ENCODE peak calls at places on chromosomes 12 and 14, in four cellular contexts. I is WTC11, A is K562, S is HepG2. B is an unnamed sample.

GRCh38 chr12:56766535-56766934 is 3.4 kb downstream of the HSD17B6 start:
- DNase-seq in A (no peak), S (no peak), I (no peak), B (no peak)

GRCh38 chr12:121576851-121577391 is 3.9 kb downstream of the KDM2B start:
- DNase-seq in S (peak), I (peak), A (no peak), B (no peak)

GRCh38 chr14:53683229-53683628 is 273.4 kb downstream of the BMP4 start:
- DNase-seq in A (no peak), S (no peak), I (no peak), B (no peak)

GRCh38 chr14:76373456-76373855 is 2.5 kb upstream of the ESRRB start:
- DNase-seq in A (no peak), S (no peak), I (no peak), B (no peak)

GRCh38 chr12:127964717-127965116 is 302.3 kb upstream of the TMEM132C start:
- DNase-seq in A (no peak), I (no peak), S (no peak), B (no peak)

GRCh38 chr14:67240168-67240932 is 885 bp upstream of the PALS1 start:
- DNase-seq in A (no peak), S (peak), I (peak), B (peak)

GRCh38 chr14:63174760-63175191 is 29.5 kb upstream of the RHOJ start:
- DNase-seq in A (peak), S (peak), I (peak), B (peak)

GRCh38 chr12:111404362-111405148 is 1.2 kb upstream of the SH2B3 start:
- DNase-seq in A (peak), I (peak), S (peak), B (no peak)

GRCh38 chr14:54697806-54698205 is 130.9 kb downstream of the SAMD4A start:
- DNase-seq in I (no peak), A (no peak), S (no peak), B (no peak)

GRCh38 chr12:100528471-100529139 is 44.9 kb upstream of the GAS2L3 start:
- DNase-seq in A (no peak), I (no peak), S (no peak), B (peak)

GRCh38 chr12:69846976-69847375 is 21.9 kb downstream of the MYRFL start:
- DNase-seq in A (no peak), S (no peak), I (no peak), B (no peak)

GRCh38 chr14:89185919-89186849 is 230.8 kb downstream of the FOXN3 start:
- DNase-seq in S (no peak), A (no peak), I (no peak), B (no peak)

GRCh38 chr12:127485528-127485927 is 781.4 kb upstream of the TMEM132C start:
- DNase-seq in I (no peak), S (no peak), A (no peak), B (no peak)

GRCh38 chr14:39038542-39038941 is 64.5 kb downstream of the SEC23A start:
- DNase-seq in A (no peak), I (no peak), S (no peak), B (no peak)

GRCh38 chr12:100798799-100799198 is 4.2 kb downstream of the ANO4 start:
- DNase-seq in I (no peak), S (no peak), A (no peak), B (no peak)

GRCh38 chr14:29222671-29223268 is 456.2 kb downstream of the FOXG1 start:
- DNase-seq in S (peak), I (peak), A (no peak), B (no peak)

GRCh38 chr14:65720743-65721142 is 308.2 kb downstream of the FUT8 start:
- DNase-seq in S (peak), A (no peak), I (no peak), B (no peak)

GRCh38 chr14:92603309-92604257 is 90.0 kb downstream of the RIN3 start:
- DNase-seq in S (no peak), A (no peak), I (no peak), B (peak)

GRCh38 chr12:85280138-85280983 is at the start of gene ALX1:
- DNase-seq in A (no peak), S (no peak), I (peak), B (peak)

GRCh38 chr12:72271741-72272661 is at the start of gene TRHDE:
- DNase-seq in I (peak), S (no peak), A (no peak), B (no peak)

GRCh38 chr12:1972856-1973317 is 31.4 kb downstream of the DCP1B start:
- DNase-seq in A (no peak), I (no peak), S (no peak), B (no peak)

GRCh38 chr12:39236994-39237393 is 205.9 kb downstream of the KIF21A start:
- DNase-seq in S (no peak), I (no peak), A (no peak), B (peak)

GRCh38 chr12:113860950-113861349 is 105.2 kb downstream of the RBM19 start:
- DNase-seq in S (no peak), I (no peak), A (peak), B (peak)

GRCh38 chr12:12349711-12350665 is at the start of gene MANSC1:
- DNase-seq in A (peak), S (peak), I (peak), B (peak)

GRCh38 chr12:120041386-120042231 is 52.6 kb downstream of the BICDL1 start:
- DNase-seq in I (no peak), S (peak), A (no peak), B (no peak)
- TF ChIP-seq HMGXB4 in I (no peak), S (no peak), A (no peak), B (no peak)

GRCh38 chr12:118375348-118375747 is 1.0 kb upstream of the SUDS3 start:
- DNase-seq in A (peak), I (no peak), S (no peak), B (no peak)

GRCh38 chr12:118374909-118375308 is 1.4 kb upstream of the SUDS3 start:
- DNase-seq in S (no peak), I (no peak), A (no peak), B (no peak)

GRCh38 chr12:118373628-118374027 is 921 bp upstream of the TAOK3 start:
- DNase-seq in A (peak), I (no peak), S (peak), B (no peak)

GRCh38 chr12:118372541-118373495 is at the start of gene TAOK3:
- DNase-seq in I (peak), S (peak), A (peak), B (peak)

GRCh38 chr12:118374126-118374725 is 1.5 kb upstream of the TAOK3 start:
- DNase-seq in S (no peak), A (no peak), I (no peak), B (no peak)
- TF ChIP-seq CTCF in S (no peak), A (no peak), I (no peak), B (no peak)

GRCh38 chr12:67068204-67068731 is 200.9 kb upstream of the CAND1 start:
- DNase-seq in A (no peak), I (peak), S (no peak), B (peak)

GRCh38 chr12:67070604-67071003 is 198.6 kb upstream of the CAND1 start:
- DNase-seq in S (no peak), A (no peak), I (no peak), B (no peak)

GRCh38 chr12:67070307-67070600 is 198.9 kb upstream of the CAND1 start:
- DNase-seq in I (no peak), A (no peak), S (no peak), B (no peak)

GRCh38 chr12:67068773-67069450 is 200.2 kb upstream of the CAND1 start:
- DNase-seq in I (peak), S (peak), A (peak), B (peak)

GRCh38 chr12:67069451-67070306 is 199.5 kb upstream of the CAND1 start:
- DNase-seq in A (no peak), I (peak), S (peak), B (peak)
- TF ChIP-seq HMGXB4 in A (no peak), I (peak), S (no peak), B (no peak)

GRCh38 chr14:23346693-23347405 is 5.8 kb downstream of the SLC22A17 start:
- DNase-seq in S (no peak), I (peak), A (no peak), B (no peak)

GRCh38 chr14:23347406-23348296 is 5.0 kb downstream of the SLC22A17 start:
- DNase-seq in I (no peak), S (no peak), A (no peak), B (no peak)

GRCh38 chr14:23344481-23344880 is 8.2 kb downstream of the SLC22A17 start:
- DNase-seq in I (no peak), A (no peak), S (no peak), B (no peak)

GRCh38 chr14:23348297-23348655 is 4.4 kb downstream of the SLC22A17 start:
- DNase-seq in A (no peak), S (no peak), I (no peak), B (no peak)

DNA sequence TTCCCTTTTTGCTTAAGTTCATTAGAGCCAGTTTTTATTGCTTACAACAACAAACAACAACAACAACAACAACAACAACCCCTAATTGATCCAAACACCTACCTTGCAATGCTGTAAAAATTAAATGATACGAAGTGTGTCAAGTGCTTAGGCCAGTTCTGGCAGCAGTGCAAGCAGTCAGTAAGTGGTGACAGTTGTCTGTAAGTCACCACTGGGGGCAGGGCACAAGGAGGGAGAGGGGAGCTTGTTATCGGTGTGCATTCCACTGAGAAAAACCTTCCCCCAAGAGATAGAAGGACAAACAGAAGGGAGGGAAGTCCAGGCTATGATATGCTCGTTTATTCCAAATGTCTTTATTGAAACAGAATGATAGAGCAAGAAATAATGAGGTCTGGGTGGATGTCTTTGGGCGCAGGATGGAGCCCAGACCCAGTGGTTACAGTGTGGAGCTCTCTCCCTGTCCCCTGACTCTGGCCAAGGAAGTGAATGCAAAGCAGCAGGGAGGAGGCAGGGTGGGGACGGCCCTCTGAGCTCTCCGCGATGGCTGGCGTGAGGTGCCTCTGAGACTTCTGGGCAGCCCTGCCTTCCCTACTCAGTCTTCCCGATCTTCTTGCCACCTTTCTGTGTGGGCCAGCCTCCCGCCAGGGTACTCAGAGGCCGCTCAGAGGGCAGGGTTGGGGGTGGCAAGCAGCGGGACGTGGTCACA is 6.5 kb downstream of the SLC22A17 start:
- DNase-seq in S (peak), I (no peak), A (peak), B (no peak)
- TF ChIP-seq CTCF in S (no peak), I (no peak), A (peak), B (no peak)

DNA sequence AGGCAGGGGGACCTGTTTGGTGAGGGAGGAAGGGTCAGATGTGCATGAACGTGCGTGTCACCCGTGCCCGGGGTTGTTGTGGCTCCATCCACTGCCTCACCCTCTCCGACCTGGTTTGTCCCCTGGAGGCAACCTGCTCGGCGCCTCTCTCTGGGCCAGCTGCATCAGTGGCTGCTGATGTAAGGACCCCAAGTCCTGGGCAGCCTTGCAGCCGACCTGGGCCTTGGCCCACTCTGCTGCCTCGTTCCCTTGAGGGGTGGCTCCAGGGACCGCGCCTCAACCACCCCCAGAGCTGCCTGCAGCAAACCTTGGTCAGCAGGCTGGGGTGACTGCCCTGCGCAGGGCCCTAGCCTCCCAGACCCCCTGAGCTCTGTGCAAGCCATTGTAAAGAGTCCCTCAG is 351.7 kb downstream of the TMEM121 start:
- DNase-seq in S (no peak), A (no peak), I (no peak), B (no peak)
- TF ChIP-seq HMGXB4 in S (no peak), A (no peak), I (no peak), B (no peak)

GRCh38 chr12:109566424-109566823 is 6.9 kb downstream of the MMAB start:
- DNase-seq in I (no peak), S (no peak), A (no peak), B (no peak)

GRCh38 chr12:109561711-109562030 is 11.6 kb downstream of the MMAB start:
- DNase-seq in A (no peak), I (no peak), S (no peak), B (no peak)

GRCh38 chr12:109562871-109563270 is 10.4 kb downstream of the MMAB start:
- DNase-seq in S (no peak), I (no peak), A (no peak), B (no peak)

GRCh38 chr12:109560867-109561710 is 12.2 kb downstream of the MMAB start:
- DNase-seq in A (no peak), S (no peak), I (no peak), B (no peak)

DNA sequence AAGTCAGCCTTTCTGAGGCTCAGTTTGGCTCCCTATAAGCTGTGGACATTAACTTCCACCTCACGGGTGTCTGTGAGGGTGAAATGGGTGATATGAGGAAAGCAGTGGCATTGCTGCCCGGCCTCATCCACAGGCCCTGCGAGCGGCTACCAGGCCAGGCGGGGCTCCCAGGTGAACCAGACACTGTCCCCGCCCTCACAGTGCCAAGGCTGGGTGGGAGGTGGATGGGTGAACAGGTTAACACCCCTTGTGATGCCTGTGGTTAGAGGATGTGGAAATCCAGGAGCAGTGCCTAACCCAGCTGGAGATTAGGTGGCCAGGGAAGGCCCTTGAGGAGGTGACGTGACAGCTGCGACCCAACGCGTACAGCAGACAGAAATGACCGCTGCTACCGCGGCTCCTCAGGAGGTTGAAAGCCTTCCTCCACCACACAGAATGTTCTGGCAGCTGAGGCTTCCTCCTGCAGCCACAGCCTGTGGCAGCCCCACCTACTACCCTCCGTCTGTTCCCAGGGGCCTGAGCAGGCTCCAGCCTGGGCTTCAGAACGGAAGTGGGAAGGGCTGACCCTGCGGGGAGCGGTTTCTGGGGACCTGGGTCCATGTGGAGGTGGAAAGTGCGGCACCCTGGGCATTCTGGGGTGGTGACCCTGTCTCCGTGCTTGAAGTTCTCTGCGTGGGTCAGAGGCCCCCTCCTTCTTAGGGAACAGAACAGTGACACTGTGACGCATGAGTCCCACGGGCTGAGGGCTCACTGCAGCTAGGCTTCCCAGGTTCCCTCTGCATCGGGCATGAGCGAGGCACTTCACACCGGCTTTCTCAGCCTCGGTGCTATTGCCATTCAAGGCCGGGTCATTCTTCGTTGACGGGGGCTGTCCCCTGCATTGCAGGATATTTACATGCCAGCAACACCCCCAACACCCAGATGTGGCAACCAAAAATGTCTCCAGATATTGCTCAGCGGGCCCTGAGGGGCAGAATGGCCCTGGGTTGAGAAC is 9.7 kb downstream of the MMAB start:
- DNase-seq in A (no peak), I (no peak), S (no peak), B (no peak)
- TF ChIP-seq CTCF in A (no peak), I (no peak), S (no peak), B (no peak)

GRCh38 chr14:61178226-61179060 is 102.7 kb downstream of the TMEM30B start:
- DNase-seq in S (peak), A (no peak), I (no peak), B (peak)
- TF ChIP-seq HMGXB4 in S (no peak), A (no peak), I (no peak), B (no peak)

GRCh38 chr12:86917121-86917520 is 660.9 kb upstream of the MGAT4C start:
- DNase-seq in A (no peak), S (no peak), I (no peak), B (no peak)

DNA sequence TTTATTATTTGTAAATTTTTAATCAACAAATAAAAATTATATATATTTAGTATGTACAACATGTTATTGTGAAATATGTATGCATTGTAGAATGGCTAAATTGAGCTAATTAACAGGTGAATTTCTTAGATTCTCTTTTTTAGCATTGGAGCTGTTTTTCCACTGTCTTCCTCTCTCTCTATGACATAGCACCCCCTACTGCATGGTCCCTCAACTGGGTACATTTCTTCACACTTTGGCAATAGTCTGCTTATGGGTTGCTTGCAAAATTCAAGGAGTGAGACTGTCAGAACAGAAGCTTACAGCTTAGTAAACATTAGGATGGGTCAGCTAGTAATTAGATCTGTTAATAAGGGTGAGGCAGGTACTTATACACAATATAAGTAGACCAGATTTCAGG is 658.5 kb upstream of the MGAT4C start:
- DNase-seq in S (peak), I (peak), A (no peak), B (peak)
- TF ChIP-seq CTCF in S (no peak), I (peak), A (no peak), B (peak)

DNA sequence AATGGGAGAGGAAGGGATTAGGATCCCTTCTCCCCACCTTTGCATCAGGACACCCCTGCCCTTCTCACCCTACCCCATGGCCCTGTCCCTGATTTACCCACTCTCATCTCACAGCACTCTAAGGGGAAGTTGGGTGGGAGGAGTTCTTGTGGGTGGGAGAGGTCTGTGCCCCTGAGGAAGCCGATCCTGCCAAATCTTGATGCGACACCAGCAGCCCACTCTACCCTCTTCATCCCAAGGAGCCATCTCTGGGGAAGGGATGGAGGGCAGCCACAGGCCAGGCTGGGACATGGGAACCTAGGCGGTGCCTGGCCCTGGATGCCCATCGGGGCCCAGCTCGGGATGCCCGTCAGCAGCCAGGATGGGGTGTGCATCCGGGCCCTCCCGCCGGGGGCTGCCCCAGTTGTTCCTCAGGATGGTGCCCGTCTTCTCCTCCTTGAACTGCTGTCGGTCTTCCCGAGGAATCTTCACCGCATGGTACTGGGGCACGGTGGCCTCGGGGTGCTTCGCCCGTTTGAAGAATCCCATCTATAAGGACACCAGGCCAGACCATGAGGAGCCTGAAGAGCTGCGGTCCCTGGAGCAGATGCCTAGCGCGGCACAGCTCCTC is 22.8 kb downstream of the ITGA7 start:
- DNase-seq in A (no peak), I (no peak), S (no peak), B (no peak)
- TF ChIP-seq HMGXB4 in A (no peak), I (no peak), S (no peak), B (no peak)

B was measured in A549.